ENCODE peak calls at places on chromosomes 7 and 10, in eight cellular contexts. T, O, U, C, A, L, G and J are unnamed samples.

GRCh38 chr7:69599211-69599878 is 1.1 kb downstream of the AUTS2 start:
- DNase-seq in L (peak; percentile 75), T (peak; percentile 41), A (no peak), U (peak; percentile 13), O (no peak), G (no peak), C (no peak), J (peak; percentile 64)

GRCh38 chr10:11381023-11381422 is 230.4 kb downstream of the USP6NL start:
- DNase-seq in L (no peak), T (peak; percentile 11), U (no peak), A (no peak), C (no peak), O (peak; percentile 32), G (no peak), J (no peak)

GRCh38 chr7:132138817-132139216 is 437.5 kb downstream of the PLXNA4 start:
- DNase-seq in T (peak; percentile 36), C (no peak), U (peak; percentile 63), O (no peak), A (no peak), L (no peak), G (peak; percentile 61), J (no peak)

GRCh38 chr10:63681965-63682704 is 160.9 kb downstream of the REEP3 start:
- DNase-seq in G (no peak), A (no peak), O (peak; percentile 87), L (no peak), U (peak; percentile 36), C (peak; percentile 21), T (peak; percentile 90), J (no peak)

GRCh38 chr10:2978111-2978510 is 89.2 kb upstream of the PFKP start:
- DNase-seq in U (peak; percentile 75), T (peak; percentile 74), A (no peak), G (no peak), C (no peak), O (peak; percentile 79), L (peak; percentile 77), J (no peak)

GRCh38 chr7:75650671-75651070 is 88.1 kb downstream of the HIP1 start:
- DNase-seq in T (no peak), G (no peak), O (no peak), U (no peak), L (no peak), C (peak; percentile 33), A (peak; percentile 64), J (peak; percentile 69)

GRCh38 chr10:133159950-133160812 is at the start of gene KNDC1:
- DNase-seq in L (peak; percentile 75), T (peak; percentile 72), G (no peak), U (no peak), O (peak; percentile 17), A (no peak), C (no peak), J (peak; percentile 69)

GRCh38 chr7:12721286-12721830 is 33.9 kb downstream of the ARL4A start:
- DNase-seq in O (no peak), C (no peak), T (no peak), U (no peak), A (no peak), G (no peak), L (no peak), J (no peak)

GRCh38 chr7:118185163-118185860 is 1.3 kb downstream of the LSM8 start:
- DNase-seq in O (peak; percentile 40), T (peak; percentile 58), L (no peak), C (no peak), U (no peak), G (no peak), A (no peak), J (no peak)

GRCh38 chr7:76260171-76260703 is 42.2 kb upstream of the HSPB1 start:
- DNase-seq in O (no peak), G (no peak), L (peak; percentile 96), C (no peak), T (peak; percentile 55), U (peak; percentile 86), A (no peak), J (no peak)

GRCh38 chr7:44587843-44588711 is 6.0 kb upstream of the TMED4 start:
- DNase-seq in U (peak; percentile 61), L (peak; percentile 29), O (peak; percentile 66), T (peak; percentile 75), A (no peak), G (no peak), C (no peak), J (no peak)

GRCh38 chr10:36538945-36539586 is 586.3 kb upstream of the ANKRD30A start:
- DNase-seq in C (no peak), U (peak; percentile 73), A (no peak), T (peak; percentile 45), G (no peak), O (peak; percentile 87), L (no peak), J (no peak)

GRCh38 chr10:71742301-71743098 is 22.9 kb upstream of the C10orf105 start:
- DNase-seq in T (no peak), U (no peak), A (no peak), G (no peak), O (no peak), L (no peak), C (no peak), J (no peak)

GRCh38 chr10:103683851-103684250 is 171.5 kb downstream of the SH3PXD2A start:
- DNase-seq in U (no peak), C (no peak), A (no peak), O (no peak), G (no peak), T (no peak), L (no peak), J (no peak)

GRCh38 chr10:87546221-87546620 is 41.5 kb downstream of the MINPP1 start:
- DNase-seq in L (no peak), A (no peak), T (peak; percentile 34), U (no peak), G (no peak), C (no peak), O (no peak), J (peak; percentile 59)

GRCh38 chr10:22505923-22506685 is 160.8 kb downstream of the SPAG6 start:
- DNase-seq in U (no peak), G (no peak), A (no peak), L (no peak), T (peak; percentile 29), C (no peak), O (no peak), J (no peak)

GRCh38 chr7:55533050-55533728 is 39.1 kb downstream of the VOPP1 start:
- DNase-seq in C (no peak), U (no peak), T (peak; percentile 67), L (no peak), A (no peak), G (no peak), O (peak; percentile 86), J (no peak)

GRCh38 chr7:130959743-130960207 is 225.8 kb upstream of the KLF14 start:
- DNase-seq in T (peak; percentile 91), L (peak; percentile 70), O (peak; percentile 85), G (no peak), C (no peak), A (no peak), U (peak; percentile 87), J (no peak)

GRCh38 chr7:88337556-88337955 is 30.9 kb upstream of the STEAP4 start:
- DNase-seq in A (no peak), G (no peak), O (peak; percentile 8), L (no peak), T (peak; percentile 63), U (no peak), C (no peak), J (no peak)
- H3K4me3 ChIP-seq in A (no peak overlapping the region), G (no peak overlapping the region), O (no peak overlapping the region), L (no peak overlapping the region), T (no peak overlapping the region), U (no peak overlapping the region), C (no peak overlapping the region), J (no peak overlapping the region)

GRCh38 chr10:110840923-110841428 is 30.8 kb upstream of the PDCD4 start:
- DNase-seq in U (no peak), L (no peak), T (no peak), G (peak; percentile 28), O (no peak), A (no peak), C (no peak), J (no peak)

GRCh38 chr10:110840225-110840922 is 31.4 kb upstream of the PDCD4 start:
- DNase-seq in U (peak; percentile 41), C (no peak), L (no peak), O (no peak), T (no peak), G (no peak), A (no peak), J (peak; percentile 86)

GRCh38 chr10:110835841-110836240 is 35.9 kb upstream of the PDCD4 start:
- DNase-seq in C (no peak), G (no peak), U (no peak), T (no peak), A (no peak), L (no peak), O (no peak), J (no peak)

GRCh38 chr10:110834622-110835219 is 37.0 kb upstream of the PDCD4 start:
- DNase-seq in T (no peak), O (no peak), L (peak; percentile 67), G (no peak), U (no peak), C (no peak), A (no peak), J (no peak)

DNA sequence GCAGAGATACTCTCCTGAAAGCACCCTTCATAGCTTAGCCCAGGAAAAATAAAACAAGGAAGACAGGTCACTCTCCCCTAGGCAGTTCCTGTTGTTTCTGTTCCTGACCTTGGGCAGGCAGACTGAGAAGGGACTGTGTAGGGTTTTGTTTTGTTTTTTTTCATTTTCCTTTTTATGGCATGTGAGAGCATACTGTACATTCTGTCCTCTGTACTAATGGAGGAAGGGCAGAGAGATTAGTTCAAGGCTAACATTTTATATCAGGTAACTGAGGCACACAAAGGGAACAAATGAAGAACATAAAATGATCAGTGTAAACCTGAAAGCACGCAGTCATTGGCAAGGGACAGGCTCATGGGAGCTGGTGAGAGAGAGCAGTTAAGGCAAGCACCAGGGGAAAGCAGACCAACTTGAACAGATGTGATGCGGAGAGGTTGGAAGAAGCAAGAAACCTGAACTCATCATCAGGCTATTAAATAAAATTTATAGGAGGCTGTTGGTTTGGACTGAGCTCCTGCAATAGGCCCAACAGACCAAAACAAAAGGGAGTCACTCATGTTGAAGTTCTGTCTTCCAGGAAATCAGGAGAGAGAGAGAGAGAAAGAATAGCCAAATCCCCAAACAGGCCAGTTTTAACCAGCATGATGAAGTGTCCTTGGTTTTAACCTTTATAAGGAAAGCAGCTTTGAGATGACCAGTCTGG is 34.2 kb upstream of the PDCD4 start:
- DNase-seq in U (no peak), G (no peak), C (no peak), O (no peak), A (no peak), T (no peak), L (no peak), J (no peak)
- H3K4me1 ChIP-seq in U (peaks cover 10% of the 10 kb centered on the region), G (peaks cover 31% of the 10 kb centered on the region), C (peaks cover 22% of the 10 kb centered on the region), O (no peaks in the 10 kb centered on the region), A (peaks cover 76% of the 10 kb centered on the region), T (no peaks in the 10 kb centered on the region), L (peaks cover 8% of the 10 kb centered on the region), J (peaks cover 8% of the 10 kb centered on the region)

GRCh38 chr7:27031289-27032172 is 64.3 kb downstream of the HOXA1 start:
- DNase-seq in A (no peak), L (no peak), U (no peak), T (peak; percentile 90), G (no peak), O (peak; percentile 87), C (no peak), J (no peak)
- H3K4me3 ChIP-seq in A (no peak overlapping the region), L (no peak overlapping the region), U (no peak overlapping the region), T (peak overlapping the region; percentile 49), G (no peak overlapping the region), O (peak overlapping the region; percentile 18), C (peak overlapping the region; percentile 5), J (no peak overlapping the region)

DNA sequence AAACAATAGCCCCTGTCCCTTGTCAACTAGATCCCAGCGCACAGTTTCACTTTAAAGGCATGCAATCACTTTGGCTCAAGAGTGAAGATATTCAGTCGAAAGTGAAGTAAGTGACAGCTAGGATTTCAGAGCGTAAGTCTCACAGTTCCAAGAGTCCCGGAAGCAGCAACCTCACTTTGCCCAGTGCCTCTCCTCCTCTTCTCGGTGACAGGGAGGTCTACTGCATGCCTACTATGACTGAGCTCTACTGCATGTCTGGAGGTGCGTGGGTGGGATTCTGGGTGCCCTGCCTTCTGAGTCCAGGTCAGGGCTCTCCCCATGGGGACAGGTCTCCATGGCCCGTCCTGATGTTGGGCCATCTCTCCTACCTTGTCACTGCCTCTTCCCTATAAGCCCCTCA is 17.0 kb downstream of the PRKCQ start:
- DNase-seq in C (no peak), O (no peak), T (no peak), U (no peak), G (no peak), A (no peak), L (peak; percentile 5), J (no peak)
- H3K4me1 ChIP-seq in C (no peaks in the 10 kb centered on the region), O (no peaks in the 10 kb centered on the region), T (no peaks in the 10 kb centered on the region), U (no peaks in the 10 kb centered on the region), G (peaks cover 49% of the 10 kb centered on the region), A (no peaks in the 10 kb centered on the region), L (peaks cover 17% of the 10 kb centered on the region), J (peaks cover 6% of the 10 kb centered on the region)